ENCODE peak calls at places on chromosome 18, in six cellular contexts. S, L, I, H, O and Y are unnamed samples.

GRCh38 chr18:11034816-11035215 is 114.6 kb downstream of the PIEZO2 start:
- DNase-seq in L (no peak), S (peak), I (peak), H (no peak), O (no peak), Y (no peak)

GRCh38 chr18:44942073-44942472 is 261.4 kb downstream of the SETBP1 start:
- DNase-seq in I (no peak), L (no peak), H (no peak), O (no peak), S (no peak), Y (no peak)

GRCh38 chr18:5051207-5051606 is 145.8 kb downstream of the AKAIN1 start:
- DNase-seq in I (no peak), O (no peak), L (no peak), H (no peak), S (no peak), Y (no peak)

GRCh38 chr18:11669271-11669947 is 19.7 kb upstream of the GNAL start:
- DNase-seq in H (no peak), L (no peak), I (no peak), O (no peak), S (no peak), Y (no peak)

GRCh38 chr18:23855721-23856120 is 158.8 kb upstream of the TTC39C start:
- DNase-seq in O (no peak), L (no peak), S (no peak), I (no peak), H (no peak), Y (no peak)

GRCh38 chr18:55907352-55908045 is 319.5 kb upstream of the TCF4 start:
- DNase-seq in I (peak), O (no peak), S (no peak), H (no peak), L (no peak), Y (no peak)

GRCh38 chr18:79954791-79955190 is 3.3 kb upstream of the SLC66A2 start:
- DNase-seq in I (no peak), L (peak), H (no peak), S (no peak), O (no peak), Y (no peak)

GRCh38 chr18:76838182-76838581 is 15.8 kb downstream of the ZNF236 start:
- DNase-seq in L (no peak), H (no peak), O (no peak), S (no peak), I (no peak), Y (no peak)

GRCh38 chr18:3330622-3331021 is 68.7 kb downstream of the MYL12B start:
- DNase-seq in L (peak), H (no peak), O (no peak), S (no peak), I (no peak), Y (no peak)

GRCh38 chr18:71799016-71799673 is 745.0 kb downstream of the CBLN2 start:
- DNase-seq in L (no peak), O (no peak), H (no peak), I (no peak), S (peak), Y (no peak)

GRCh38 chr18:47251289-47252120 is at the start of gene SKOR2:
- DNase-seq in O (peak), S (peak), I (no peak), L (no peak), H (no peak), Y (no peak)

GRCh38 chr18:67232406-67232805 is 284.1 kb downstream of the DSEL start:
- DNase-seq in O (no peak), I (peak), L (no peak), S (peak), H (no peak), Y (no peak)

GRCh38 chr18:5466256-5466655 is 77.5 kb downstream of the EPB41L3 start:
- DNase-seq in S (no peak), L (no peak), I (no peak), O (peak), H (no peak), Y (no peak)

GRCh38 chr18:62716679-62717058 is 1.3 kb downstream of the PHLPP1 start:
- DNase-seq in O (peak), I (peak), L (peak), H (no peak), S (peak), Y (no peak)

GRCh38 chr18:73218293-73218692 is 350.5 kb upstream of the NETO1 start:
- DNase-seq in H (no peak), L (no peak), O (no peak), S (no peak), I (no peak), Y (no peak)

GRCh38 chr18:9536354-9537152 is 61.2 kb downstream of the RALBP1 start:
- DNase-seq in H (no peak), O (no peak), I (peak), S (peak), L (no peak), Y (no peak)

GRCh38 chr18:26521617-26522016 is 26.7 kb downstream of the KCTD1 start:
- DNase-seq in L (no peak), S (no peak), H (no peak), I (no peak), O (no peak), Y (no peak)

GRCh38 chr18:76620326-76620813 is 125.3 kb upstream of the ZNF516 start:
- DNase-seq in I (peak), S (no peak), H (peak), O (no peak), L (peak), Y (peak)

GRCh38 chr18:11096411-11096810 is 53.0 kb downstream of the PIEZO2 start:
- DNase-seq in L (no peak), H (no peak), S (peak), I (no peak), O (no peak), Y (no peak)

GRCh38 chr18:39675358-39675757 is 2109.8 kb upstream of the CELF4 start:
- DNase-seq in S (peak), H (no peak), O (no peak), L (no peak), I (peak), Y (no peak)

GRCh38 chr18:73840319-73841065 is 307.1 kb downstream of the FBXO15 start:
- DNase-seq in H (no peak), O (peak), L (no peak), I (no peak), S (no peak), Y (no peak)

GRCh38 chr18:38033282-38033681 is 467.7 kb upstream of the CELF4 start:
- DNase-seq in L (no peak), O (no peak), S (peak), H (no peak), I (no peak), Y (no peak)